ENCODE peak calls at places on chromosomes 5 and 9, in five cellular contexts. A is GM12878, S is SK-N-SH, Y is K562, V is H1. N is an unnamed sample.

GRCh38 chr5:139794067-139794846 is 1.4 kb upstream of the PSD2 start:
- DNase-seq in A (no peak), S (no peak), Y (no peak), V (no peak), N (no peak)

GRCh38 chr9:124658165-124659017 is 112.7 kb downstream of the NR6A1 start:
- DNase-seq in A (peak; percentile 93), S (peak; percentile 76), Y (peak; percentile 88), V (no peak), N (peak; percentile 84)

GRCh38 chr5:112228672-112229071 is 190.4 kb downstream of the EPB41L4A start:
- DNase-seq in A (no peak), S (no peak), Y (no peak), V (no peak), N (peak; percentile 76)

GRCh38 chr5:143874312-143874711 is 62.4 kb downstream of the HMHB1 start:
- DNase-seq in A (no peak), S (no peak), Y (no peak), V (no peak), N (no peak)

GRCh38 chr9:89497181-89497963 is 541 bp downstream of the SEMA4D start:
- DNase-seq in A (no peak), S (peak; percentile 83), Y (no peak), V (no peak), N (peak; percentile 38)

GRCh38 chr5:25439025-25439424 is 794.2 kb upstream of the CDH10 start:
- DNase-seq in A (no peak), S (no peak), Y (no peak), V (no peak), N (no peak)

GRCh38 chr5:126531543-126532120 is 63.4 kb downstream of the ALDH7A1 start:
- DNase-seq in A (no peak), S (peak; percentile 16), Y (peak; percentile 86), V (no peak), N (no peak)

GRCh38 chr5:147426928-147427327 is 82.9 kb downstream of the DPYSL3 start:
- DNase-seq in A (no peak), S (no peak), Y (no peak), V (no peak), N (no peak)

GRCh38 chr9:95785209-95785608 is 90.3 kb upstream of the ERCC6L2 start:
- DNase-seq in A (no peak), S (no peak), Y (no peak), V (no peak), N (no peak)

GRCh38 chr5:3538886-3539285 is 56.7 kb upstream of the IRX1 start:
- DNase-seq in A (no peak), S (no peak), Y (no peak), V (no peak), N (no peak)

GRCh38 chr9:84371737-84372136 is 31.2 kb upstream of the SLC28A3 start:
- DNase-seq in A (no peak), S (no peak), Y (no peak), V (no peak), N (no peak)

DNA sequence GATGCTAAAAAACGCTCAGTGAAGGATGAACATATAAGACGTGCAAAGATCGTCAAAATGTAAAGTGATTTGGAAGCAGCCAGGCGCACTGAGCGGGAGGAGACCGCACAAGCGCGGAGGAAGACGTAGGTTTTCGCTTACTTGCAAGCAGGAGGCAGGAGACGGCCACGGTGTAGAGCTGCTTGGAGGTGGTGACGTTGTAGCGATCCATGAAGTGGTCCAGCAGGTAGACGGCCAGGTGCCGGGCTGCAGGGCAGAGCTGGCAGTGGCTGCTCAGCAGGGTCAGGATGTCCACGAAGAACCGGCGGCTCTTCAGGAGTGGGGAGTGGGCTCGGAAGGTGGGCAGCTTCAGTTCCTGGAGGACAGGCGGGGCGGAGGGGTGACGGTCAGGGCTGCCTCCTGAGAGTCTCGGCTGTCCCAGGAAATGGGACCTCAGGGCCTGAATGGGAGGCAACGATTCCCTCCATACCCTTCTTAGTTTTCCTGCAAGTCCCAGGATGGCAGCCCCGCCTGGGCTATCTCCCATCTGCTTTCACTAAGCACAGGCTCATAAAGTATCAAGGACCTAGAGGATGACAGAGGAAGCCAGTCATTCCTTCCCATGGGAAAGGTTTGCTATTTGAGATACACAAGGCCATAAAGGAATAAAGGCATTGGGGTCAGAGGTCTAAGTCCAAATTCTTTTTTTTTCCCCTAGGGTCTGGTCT is 31.8 kb downstream of the CCNJL start:
- DNase-seq in A (no peak), S (no peak), Y (no peak), V (no peak), N (no peak)
- TF ChIP-seq JUND in A (no peak), S (no peak), Y (no peak), V (no peak), N (no peak)

GRCh38 chr5:59034498-59035186 is 451.8 kb downstream of the RAB3C start:
- DNase-seq in A (no peak), S (peak; percentile 57), Y (peak; percentile 10), V (no peak), N (peak; percentile 49)
- TF ChIP-seq JUND in A (no peak), S (no peak), Y (no peak), V (no peak), N (no peak)

DNA sequence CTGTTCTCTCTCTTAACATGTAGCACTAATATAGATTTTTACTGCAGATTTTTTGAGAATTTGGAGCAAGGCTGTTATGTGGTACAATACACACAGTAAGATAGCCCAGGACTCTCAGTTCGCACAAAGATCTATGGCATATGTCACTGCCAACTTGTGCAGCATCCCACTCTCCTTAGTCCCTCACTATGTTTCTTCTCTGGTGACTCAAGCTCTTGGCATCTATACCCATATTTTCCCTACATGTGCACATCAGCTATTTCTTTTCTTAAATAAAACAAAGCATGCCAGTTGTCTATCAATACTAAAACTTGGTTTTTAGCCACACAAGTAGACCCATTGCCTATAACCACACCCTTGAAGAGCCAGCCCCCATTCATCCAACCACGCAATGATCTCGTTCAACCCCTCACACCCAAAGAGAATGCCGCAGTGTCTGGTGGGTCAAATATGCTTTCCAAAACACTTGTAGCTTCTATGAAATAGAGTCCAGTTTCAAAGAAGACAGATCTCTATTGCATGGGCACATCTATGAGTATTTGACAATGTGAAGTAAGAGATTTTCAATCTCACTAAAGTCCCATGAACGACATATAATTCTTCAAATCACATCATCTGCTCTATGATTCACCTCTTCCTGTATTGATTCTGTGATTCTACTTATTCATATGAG is 18.2 kb upstream of the IL7R start:
- DNase-seq in A (no peak), S (no peak), Y (no peak), V (no peak), N (no peak)
- TF ChIP-seq JUND in A (no peak), S (no peak), Y (no peak), V (no peak), N (no peak)

DNA sequence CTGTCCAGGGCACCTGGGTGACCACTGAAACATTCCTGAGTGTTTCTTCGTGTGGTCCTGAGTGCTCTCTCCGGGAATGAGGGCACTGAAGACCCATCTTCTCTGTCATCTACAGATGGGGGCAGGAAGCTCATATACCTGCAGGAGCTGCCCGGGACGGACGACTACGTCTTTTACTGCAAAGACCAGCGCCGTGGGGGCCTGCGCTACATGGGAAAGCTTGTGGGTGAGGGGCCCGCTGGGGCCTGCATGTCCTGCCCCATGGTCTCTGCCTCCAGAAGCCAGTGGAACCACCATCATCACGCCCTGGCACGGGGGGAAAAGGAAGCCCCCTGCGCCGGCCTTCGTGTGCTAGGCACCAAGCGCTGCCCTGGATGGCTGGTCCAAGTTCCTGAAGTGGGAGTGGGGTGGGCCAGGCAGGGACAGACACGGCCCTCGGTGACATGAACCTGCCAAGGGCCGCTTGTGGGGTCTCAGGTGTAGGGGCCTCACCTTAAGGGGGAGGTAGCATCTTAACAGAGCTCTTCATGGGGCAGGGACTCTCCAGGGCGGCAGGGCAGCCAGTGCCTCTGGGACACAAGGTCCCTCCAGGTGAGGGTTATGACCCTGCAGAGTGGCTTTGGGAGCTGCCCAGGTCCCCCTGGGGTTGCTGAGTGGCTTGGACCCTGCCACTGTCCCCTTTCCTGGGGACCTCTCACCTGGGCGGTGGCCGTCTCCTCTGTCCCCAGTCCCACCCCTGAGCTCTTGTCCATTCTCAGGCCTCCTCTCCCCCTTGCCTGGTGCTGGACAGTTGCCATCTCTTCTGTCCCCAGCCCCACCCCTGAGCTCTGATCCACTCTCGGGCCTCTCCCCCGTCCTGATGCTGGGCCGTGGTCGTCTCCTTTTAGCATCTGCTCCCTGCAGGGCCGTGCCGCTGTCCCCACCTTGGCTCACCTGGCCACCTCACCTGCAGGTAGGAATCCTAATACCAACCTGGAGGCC is 2.1 kb downstream of the OBP2A start:
- DNase-seq in A (no peak), S (no peak), Y (no peak), V (no peak), N (no peak)
- TF ChIP-seq JUND in A (no peak), S (no peak), Y (no peak), V (no peak), N (no peak)

GRCh38 chr5:172802585-172803176 is 31.4 kb upstream of the ERGIC1 start:
- DNase-seq in A (no peak), S (no peak), Y (peak; percentile 95), V (no peak), N (no peak)
- TF ChIP-seq JUND in A (no peak), S (peak; percentile 9), Y (peak; percentile 99), V (no peak), N (no peak)

DNA sequence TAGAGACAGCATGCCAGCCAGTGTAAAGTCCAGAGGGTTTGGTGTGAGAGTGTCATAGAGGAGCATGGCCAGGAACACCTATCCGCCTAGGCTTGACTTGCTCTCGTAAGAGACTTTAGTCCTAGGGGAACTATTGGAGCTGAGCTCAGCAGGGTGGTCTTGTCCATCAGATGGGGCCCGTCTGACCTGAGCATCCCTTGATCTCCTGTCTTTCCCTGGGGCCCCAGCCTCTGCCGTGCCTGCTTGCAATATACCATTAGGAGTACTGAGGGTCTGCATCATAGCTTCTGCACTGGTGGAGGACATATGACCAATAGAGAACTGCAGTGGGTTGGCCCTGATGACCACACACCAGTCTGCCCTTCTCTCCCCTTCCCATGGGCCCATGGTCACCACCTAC is 251.0 kb downstream of the TUSC1 start:
- DNase-seq in A (no peak), S (no peak), Y (no peak), V (no peak), N (no peak)
- TF ChIP-seq JUND in A (no peak), S (no peak), Y (no peak), V (no peak), N (no peak)

DNA sequence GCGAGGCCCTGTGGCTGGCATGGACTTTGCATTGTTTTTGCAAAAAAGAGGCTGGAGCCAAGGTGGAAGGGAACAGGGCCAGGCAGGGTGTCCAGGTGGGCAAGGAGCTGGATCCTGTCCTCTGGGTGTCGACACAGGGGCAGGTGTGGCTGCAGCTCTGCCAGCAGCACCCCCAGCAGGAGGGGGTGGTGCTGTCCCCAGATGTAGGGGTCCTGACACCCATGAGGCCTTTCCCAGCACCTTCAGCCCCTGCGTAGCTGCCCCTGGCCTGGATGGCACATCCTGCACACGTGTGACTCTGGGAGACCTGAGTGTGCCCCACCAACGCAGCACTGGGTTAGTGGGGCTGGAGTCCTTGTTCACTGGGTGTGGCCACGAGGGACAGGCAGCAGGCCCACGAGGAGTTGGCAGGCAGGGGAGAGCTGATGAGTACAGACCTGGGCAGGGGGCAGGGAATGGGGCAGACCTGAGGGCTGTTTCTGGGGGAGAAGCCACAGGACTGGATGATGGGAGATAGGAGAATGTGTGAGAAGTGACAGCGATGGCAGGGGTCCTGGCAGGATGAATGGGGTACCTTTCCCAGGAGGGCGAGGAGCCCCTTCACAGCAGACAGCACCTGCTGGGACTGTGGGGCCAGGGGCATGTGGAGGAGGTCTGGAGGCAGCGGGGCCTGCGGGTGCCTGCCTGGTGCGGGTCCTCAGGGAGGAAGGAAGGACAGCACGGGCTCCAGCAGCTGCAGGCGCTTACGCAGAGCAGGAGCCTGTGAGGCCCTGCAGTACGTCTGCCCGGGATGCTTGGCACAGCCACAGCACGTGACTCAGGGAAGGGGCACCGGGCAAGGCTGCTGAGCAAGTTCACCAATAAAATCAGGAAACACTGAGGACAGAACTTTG is 3.6 kb upstream of the RASGEF1C start:
- DNase-seq in A (no peak), S (peak; percentile 65), Y (no peak), V (no peak), N (peak; percentile 35)
- TF ChIP-seq JUND in A (no peak), S (no peak), Y (no peak), V (no peak), N (no peak)